ENCODE peak calls at places on chromosomes 4 and X, in five cellular contexts. F, R, D, I and V are unnamed samples.

GRCh38 chr4:9765091-9765490 is 16.3 kb upstream of the DRD5 start:
- DNase-seq in F (no peak), R (no peak), D (peak; percentile 44), I (peak; percentile 32), V (no peak)

GRCh38 chrX:111597967-111598366 is 83.0 kb upstream of the ALG13 start:
- DNase-seq in F (no peak), R (no peak), D (no peak), I (no peak), V (no peak)

GRCh38 chr4:137685357-137685756 is 153.1 kb upstream of the PCDH18 start:
- DNase-seq in F (no peak), R (no peak), D (no peak), I (no peak), V (no peak)

GRCh38 chr4:181548873-181549541 is 694.2 kb upstream of the TENM3 start:
- DNase-seq in F (no peak), R (no peak), D (no peak), I (no peak), V (no peak)

GRCh38 chr4:128831526-128832252 is 22.2 kb downstream of the JADE1 start:
- DNase-seq in F (peak; percentile 11), R (no peak), D (no peak), I (no peak), V (peak; percentile 27)

GRCh38 chr4:69668680-69669079 is 15.6 kb upstream of the UGT2A1 start:
- DNase-seq in F (no peak), R (no peak), D (no peak), I (no peak), V (no peak)

GRCh38 chr4:103008875-103009729 is 10.4 kb downstream of the SLC9B1 start:
- DNase-seq in F (peak; percentile 23), R (no peak), D (peak; percentile 37), I (peak; percentile 72), V (peak; percentile 39)

GRCh38 chrX:132041016-132041415 is 17.9 kb downstream of the STK26 start:
- DNase-seq in F (no peak), R (no peak), D (no peak), I (no peak), V (no peak)

GRCh38 chr4:183747931-183748664 is 89.0 kb downstream of the TRAPPC11 start:
- DNase-seq in F (no peak), R (no peak), D (peak; percentile 45), I (no peak), V (no peak)

GRCh38 chrX:136065044-136065671 is 79.9 kb downstream of the SLC9A6 start:
- DNase-seq in F (peak; percentile 65), R (no peak), D (no peak), I (no peak), V (no peak)

GRCh38 chr4:109022941-109023340 is 260.1 kb upstream of the ETNPPL start:
- DNase-seq in F (no peak), R (no peak), D (no peak), I (no peak), V (no peak)

GRCh38 chr4:122203407-122203806 is 51.3 kb downstream of the BLTP1 start:
- DNase-seq in F (no peak), R (no peak), D (no peak), I (no peak), V (no peak)

GRCh38 chr4:179695175-179695574 is 2252.9 kb upstream of the AGA start:
- DNase-seq in F (no peak), R (no peak), D (no peak), I (no peak), V (no peak)

GRCh38 chr4:123699823-123700822 is 303.5 kb downstream of the SPRY1 start:
- DNase-seq in F (peak; percentile 13), R (no peak), D (no peak), I (no peak), V (no peak)

GRCh38 chr4:57640391-57641100 is 530.4 kb upstream of the IGFBP7 start:
- DNase-seq in F (no peak), R (no peak), D (peak; percentile 25), I (no peak), V (no peak)

GRCh38 chrX:64205441-64205734 is at the start of gene AMER1:
- DNase-seq in F (peak; percentile 15), R (no peak), D (no peak), I (no peak), V (no peak)

GRCh38 chr4:86302242-86302641 is 57.6 kb downstream of the MAPK10 start:
- DNase-seq in F (peak; percentile 44), R (no peak), D (peak; percentile 22), I (no peak), V (peak; percentile 16)

GRCh38 chr4:137310156-137310555 is 222.1 kb downstream of the PCDH18 start:
- DNase-seq in F (no peak), R (no peak), D (no peak), I (no peak), V (no peak)

GRCh38 chr4:78520808-78521226 is 30.8 kb upstream of the ANXA3 start:
- DNase-seq in F (no peak), R (no peak), D (no peak), I (no peak), V (no peak)

GRCh38 chr4:119479835-119480234 is 148.8 kb downstream of the PDE5A start:
- DNase-seq in F (no peak), R (no peak), D (no peak), I (no peak), V (no peak)

GRCh38 chr4:52425751-52426326 is 233.3 kb downstream of the USP46 start:
- DNase-seq in F (no peak), R (no peak), D (no peak), I (no peak), V (no peak)

GRCh38 chr4:148016063-148016637 is 284.3 kb downstream of the ARHGAP10 start:
- DNase-seq in F (no peak), R (no peak), D (no peak), I (no peak), V (no peak)

GRCh38 chr4:1862055-1862911 is 6.3 kb upstream of the LETM1 start:
- DNase-seq in F (no peak), R (no peak), D (no peak), I (no peak), V (no peak)

GRCh38 chr4:155948541-155948940 is 5.1 kb downstream of the CTSO start:
- DNase-seq in F (no peak), R (no peak), D (no peak), I (no peak), V (no peak)

GRCh38 chr4:183284965-183285364 is 35.1 kb downstream of the CLDN22 start:
- DNase-seq in F (no peak), R (no peak), D (no peak), I (no peak), V (no peak)

GRCh38 chrX:132171478-132171877 is 43.7 kb upstream of the FRMD7 start:
- DNase-seq in F (no peak), R (no peak), D (no peak), I (no peak), V (no peak)

GRCh38 chrX:292900-293897 is 12.0 kb downstream of the PLCXD1 start:
- DNase-seq in F (no peak), R (no peak), D (peak; percentile 12), I (no peak), V (no peak)

GRCh38 chr4:37601527-37601926 is 84.6 kb downstream of the RELL1 start:
- DNase-seq in F (no peak), R (no peak), D (peak; percentile 65), I (no peak), V (no peak)

GRCh38 chr4:8435656-8436121 is 4.8 kb downstream of the ACOX3 start:
- DNase-seq in F (no peak), R (no peak), D (no peak), I (peak; percentile 80), V (no peak)

GRCh38 chr4:110753461-110753860 is 130.6 kb upstream of the PITX2 start:
- DNase-seq in F (no peak), R (no peak), D (no peak), I (no peak), V (no peak)

GRCh38 chr4:76194325-76194724 is 19.3 kb downstream of the SCARB2 start:
- DNase-seq in F (no peak), R (no peak), D (no peak), I (no peak), V (no peak)
- H3K36me3 ChIP-seq in F (peaks cover 57% of the 10 kb centered on the region), R (no peaks in the 10 kb centered on the region), D (peaks cover 6% of the 10 kb centered on the region), I (peaks cover 18% of the 10 kb centered on the region), V (peaks cover 18% of the 10 kb centered on the region)

DNA sequence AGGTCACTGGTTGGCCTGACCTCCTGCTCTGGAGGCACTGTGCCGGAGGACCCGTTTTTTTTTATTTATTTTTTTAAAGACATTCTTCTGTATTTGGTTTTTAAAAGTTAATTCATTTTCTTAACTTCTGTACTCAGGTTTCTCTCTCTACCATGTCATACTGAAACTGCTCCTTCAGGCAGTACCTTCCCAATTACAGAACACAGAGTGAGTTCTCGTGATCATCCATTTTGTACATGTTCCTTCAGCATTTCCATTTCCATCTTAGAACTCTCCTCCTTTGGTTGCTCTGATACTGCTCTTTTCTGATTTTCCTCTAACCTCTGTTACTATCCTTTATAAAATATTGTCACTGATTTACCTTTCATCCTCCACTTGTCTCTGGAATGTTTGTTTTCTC is 17.9 kb downstream of the UBE2K start:
- DNase-seq in F (no peak), R (no peak), D (no peak), I (no peak), V (no peak)
- H3K4me1 ChIP-seq in F (peaks cover 38% of the 10 kb centered on the region), R (peaks cover 10% of the 10 kb centered on the region), D (no peaks in the 10 kb centered on the region), I (peaks cover 21% of the 10 kb centered on the region), V (no peaks in the 10 kb centered on the region)

DNA sequence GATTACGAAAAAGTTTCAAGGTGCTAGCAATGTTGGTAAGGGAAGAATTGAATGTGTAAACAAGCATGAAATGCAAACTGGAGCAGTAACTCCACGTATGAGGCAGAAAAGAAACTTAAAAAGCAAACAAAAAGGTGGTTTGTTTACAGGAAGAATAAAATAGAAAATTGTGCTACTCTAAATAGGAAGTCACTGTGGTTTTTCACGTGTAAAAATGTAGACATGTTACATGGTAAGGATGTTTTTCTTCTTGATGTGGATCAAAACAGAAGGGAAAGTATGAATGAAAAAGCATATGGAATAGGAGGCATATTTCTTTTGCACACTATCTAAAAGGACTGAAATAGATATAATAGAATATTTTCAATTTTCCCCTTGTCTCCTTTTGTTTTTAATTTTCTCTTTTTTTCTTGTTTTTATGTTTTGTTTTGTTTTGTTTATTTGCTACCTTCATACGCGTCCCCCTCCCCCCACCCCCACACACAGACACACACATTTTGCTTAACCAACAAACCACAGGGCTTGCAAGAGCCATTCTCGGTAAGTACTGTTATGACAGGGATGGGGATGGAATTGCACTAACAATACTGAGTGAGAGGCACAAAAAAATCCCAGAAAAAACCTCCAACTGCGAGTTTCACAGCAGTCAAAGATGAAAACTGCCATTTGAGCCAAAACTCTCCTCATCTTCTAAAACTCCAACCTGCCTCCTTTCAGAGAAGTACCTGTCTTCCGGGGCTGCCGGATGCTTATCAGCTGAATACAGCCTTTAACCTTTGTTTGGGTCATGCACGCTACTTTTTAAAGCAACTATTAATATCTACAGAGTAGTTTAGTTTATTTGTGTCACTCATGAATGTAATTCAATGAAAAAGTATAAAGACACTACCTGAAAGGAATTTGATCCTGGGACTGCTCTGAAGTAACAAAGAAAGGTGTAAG is 135.8 kb downstream of the IL15 start:
- DNase-seq in F (no peak), R (no peak), D (no peak), I (peak; percentile 18), V (no peak)
- H3K4me3 ChIP-seq in F (no peak overlapping the region), R (no peak overlapping the region), D (no peak overlapping the region), I (peak overlapping the region; percentile 25), V (no peak overlapping the region)

GRCh38 chr4:25246680-25247611 is 13.1 kb downstream of the PI4K2B start:
- DNase-seq in F (no peak), R (no peak), D (no peak), I (no peak), V (no peak)

DNA sequence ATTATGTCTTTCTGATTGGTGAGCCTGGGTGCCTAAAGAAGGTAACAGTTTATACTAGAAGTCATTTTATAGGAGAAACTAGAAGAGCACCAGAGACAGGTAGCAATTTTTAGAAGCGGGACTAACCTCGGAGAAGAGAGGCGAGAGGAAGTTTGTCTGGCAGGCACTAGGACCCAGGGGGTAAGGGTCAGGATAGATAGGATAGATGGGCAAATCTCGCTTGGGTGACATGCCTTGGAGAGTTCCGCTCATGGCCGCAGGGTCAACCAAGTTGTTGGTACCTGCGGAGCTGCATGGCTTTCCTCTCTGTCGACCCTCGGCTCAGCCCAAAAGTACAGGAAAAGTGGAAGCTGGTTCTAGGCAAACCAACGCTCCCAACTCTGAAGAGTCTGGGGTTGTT is 11.3 kb downstream of the PI4K2B start:
- DNase-seq in F (no peak), R (no peak), D (no peak), I (no peak), V (no peak)
- H3K36me3 ChIP-seq in F (no peaks in the 10 kb centered on the region), R (no peaks in the 10 kb centered on the region), D (no peaks in the 10 kb centered on the region), I (no peaks in the 10 kb centered on the region), V (no peaks in the 10 kb centered on the region)